ENCODE peak calls at places on chromosome 12, in five cellular contexts. One of them, this sample, is unnamed.
A peak's percentile ranks its signal among the peaks of the same experiment; 100 is the strongest.

GRCh38 chr12:32107376-32108267 is 975 bp downstream of the BICD1 start:
- DNase-seq in H1: no peak
- DNase-seq in K562: peak; percentile 18
- DNase-seq in HepG2: peak; percentile 11
- DNase-seq in GM12891: no peak
- DNase-seq in this sample: no peak

GRCh38 chr12:125129592-125130255 is 64.5 kb downstream of the AACS start:
- DNase-seq in K562: no peak
- DNase-seq in HepG2: no peak
- DNase-seq in GM12891: no peak
- DNase-seq in H1: no peak
- DNase-seq in this sample: no peak

GRCh38 chr12:124605150-124605549 is 37.7 kb upstream of the NCOR2 start:
- DNase-seq in K562: peak; percentile 77
- DNase-seq in H1: no peak
- DNase-seq in GM12891: no peak
- DNase-seq in HepG2: no peak
- DNase-seq in this sample: no peak

GRCh38 chr12:503111-503761 is 43.5 kb downstream of the B4GALNT3 start:
- DNase-seq in GM12891: no peak
- DNase-seq in K562: no peak
- DNase-seq in H1: no peak
- DNase-seq in HepG2: no peak
- DNase-seq in this sample: no peak

GRCh38 chr12:67853204-67853603 is 136.0 kb upstream of the IFNG-AS1 start:
- DNase-seq in K562: no peak
- DNase-seq in HepG2: no peak
- DNase-seq in GM12891: no peak
- DNase-seq in H1: no peak
- DNase-seq in this sample: no peak

GRCh38 chr12:4051616-4052015 is 178.4 kb upstream of the PARP11 start:
- DNase-seq in H1: no peak
- DNase-seq in GM12891: no peak
- DNase-seq in K562: no peak
- DNase-seq in HepG2: no peak
- DNase-seq in this sample: no peak

GRCh38 chr12:462936-463705 is 3.4 kb downstream of the B4GALNT3 start:
- DNase-seq in HepG2: no peak
- DNase-seq in H1: no peak
- DNase-seq in GM12891: no peak
- DNase-seq in K562: no peak
- DNase-seq in this sample: no peak

GRCh38 chr12:66453111-66453510 is 150.8 kb downstream of the HELB start:
- DNase-seq in GM12891: no peak
- DNase-seq in K562: no peak
- DNase-seq in HepG2: no peak
- DNase-seq in H1: no peak
- DNase-seq in this sample: no peak

GRCh38 chr12:68612245-68612644 is 1.5 kb downstream of the RAP1B start:
- DNase-seq in GM12891: no peak
- DNase-seq in H1: no peak
- DNase-seq in HepG2: no peak
- DNase-seq in K562: peak; percentile 58
- DNase-seq in this sample: no peak

GRCh38 chr12:28024231-28024995 is 51.9 kb upstream of the PTHLH start:
- DNase-seq in K562: no peak
- DNase-seq in HepG2: no peak
- DNase-seq in GM12891: no peak
- DNase-seq in H1: no peak
- DNase-seq in this sample: no peak

GRCh38 chr12:113528606-113529005 is 56.9 kb upstream of the LHX5 start:
- DNase-seq in H1: no peak
- DNase-seq in HepG2: no peak
- DNase-seq in GM12891: no peak
- DNase-seq in K562: no peak
- DNase-seq in this sample: no peak

GRCh38 chr12:116864371-116865160 is 16.7 kb downstream of the HRK start:
- DNase-seq in H1: no peak
- DNase-seq in K562: no peak
- DNase-seq in GM12891: no peak
- DNase-seq in HepG2: peak; percentile 46
- DNase-seq in this sample: no peak

GRCh38 chr12:22682663-22683062 is 57.7 kb downstream of the ETNK1 start:
- DNase-seq in H1: no peak
- DNase-seq in GM12891: no peak
- DNase-seq in K562: no peak
- DNase-seq in HepG2: no peak
- DNase-seq in this sample: no peak

GRCh38 chr12:124451637-124452243 is 115.7 kb downstream of the NCOR2 start:
- DNase-seq in GM12891: no peak
- DNase-seq in HepG2: no peak
- DNase-seq in K562: no peak
- DNase-seq in H1: no peak
- DNase-seq in this sample: no peak

GRCh38 chr12:84305144-84305543 is 607.5 kb downstream of the SLC6A15 start:
- DNase-seq in K562: no peak
- DNase-seq in HepG2: no peak
- DNase-seq in GM12891: no peak
- DNase-seq in H1: no peak
- DNase-seq in this sample: no peak

GRCh38 chr12:133129368-133130037 is 571 bp downstream of the ZNF891 start:
- DNase-seq in HepG2: peak; percentile 2
- DNase-seq in K562: no peak
- DNase-seq in H1: peak; percentile 39
- DNase-seq in GM12891: no peak
- DNase-seq in this sample: no peak

GRCh38 chr12:120534703-120535655 is 823 bp downstream of the RNF10 start:
- DNase-seq in GM12891: no peak
- DNase-seq in HepG2: no peak
- DNase-seq in H1: peak; percentile 78
- DNase-seq in K562: peak; percentile 62
- DNase-seq in this sample: peak; percentile 46

GRCh38 chr12:7844131-7844530 is 28.6 kb downstream of the SLC2A14 start:
- DNase-seq in K562: no peak
- DNase-seq in GM12891: no peak
- DNase-seq in HepG2: no peak
- DNase-seq in H1: no peak
- DNase-seq in this sample: no peak

GRCh38 chr12:38586652-38587219 is 270.2 kb downstream of the ALG10B start:
- DNase-seq in HepG2: no peak
- DNase-seq in H1: no peak
- DNase-seq in K562: no peak
- DNase-seq in GM12891: no peak
- DNase-seq in this sample: no peak

GRCh38 chr12:10529603-10530002 is 23.9 kb downstream of the EIF2S3B start:
- DNase-seq in K562: no peak
- DNase-seq in HepG2: no peak
- DNase-seq in GM12891: no peak
- DNase-seq in H1: no peak
- DNase-seq in this sample: no peak

GRCh38 chr12:49767333-49767732 is 26.0 kb downstream of the TMBIM6 start:
- DNase-seq in K562: no peak
- DNase-seq in H1: no peak
- DNase-seq in HepG2: no peak
- DNase-seq in GM12891: no peak
- DNase-seq in this sample: no peak

GRCh38 chr12:27176765-27177164 is 67.3 kb upstream of the STK38L start:
- DNase-seq in H1: no peak
- DNase-seq in K562: no peak
- DNase-seq in GM12891: no peak
- DNase-seq in HepG2: no peak
- DNase-seq in this sample: no peak

GRCh38 chr12:63802012-63802608 is 22.4 kb downstream of the RXYLT1 start:
- DNase-seq in H1: no peak
- DNase-seq in K562: no peak
- DNase-seq in GM12891: no peak
- DNase-seq in HepG2: no peak
- DNase-seq in this sample: no peak

GRCh38 chr12:44286336-44286735 is 450.5 kb downstream of the TMEM117 start:
- DNase-seq in GM12891: no peak
- DNase-seq in H1: no peak
- DNase-seq in K562: no peak
- DNase-seq in HepG2: no peak
- DNase-seq in this sample: no peak

GRCh38 chr12:115375188-115375991 is 691.4 kb upstream of the TBX3 start:
- DNase-seq in H1: no peak
- DNase-seq in GM12891: peak; percentile 29
- DNase-seq in HepG2: peak; percentile 28
- DNase-seq in K562: no peak
- DNase-seq in this sample: peak; percentile 31

GRCh38 chr12:57941165-57941894 is at the start of gene ATP23:
- DNase-seq in K562: peak; percentile 96
- DNase-seq in H1: peak; percentile 93
- DNase-seq in HepG2: peak; percentile 84
- DNase-seq in GM12891: peak; percentile 80
- DNase-seq in this sample: peak; percentile 83

GRCh38 chr12:13505224-13505623 is 308.7 kb downstream of the EMP1 start:
- DNase-seq in HepG2: no peak
- DNase-seq in K562: no peak
- DNase-seq in H1: no peak
- DNase-seq in GM12891: no peak
- DNase-seq in this sample: no peak

GRCh38 chr12:105523164-105524057 is 192.9 kb downstream of the C12orf75 start:
- DNase-seq in K562: no peak
- DNase-seq in GM12891: no peak
- DNase-seq in H1: no peak
- DNase-seq in HepG2: no peak
- DNase-seq in this sample: no peak

GRCh38 chr12:10159280-10159679 is 12.7 kb downstream of the OLR1 start:
- DNase-seq in H1: no peak
- DNase-seq in HepG2: no peak
- DNase-seq in GM12891: no peak
- DNase-seq in K562: no peak
- DNase-seq in this sample: no peak

GRCh38 chr12:12357697-12358476 is 1.0 kb downstream of the BORCS5 start:
- DNase-seq in K562: no peak
- DNase-seq in H1: peak; percentile 33
- DNase-seq in GM12891: no peak
- DNase-seq in HepG2: no peak
- DNase-seq in this sample: no peak

GRCh38 chr12:6533653-6534157 is 612 bp upstream of the GAPDH start:
- DNase-seq in K562: peak; percentile 51
- DNase-seq in GM12891: peak; percentile 60
- DNase-seq in H1: peak; percentile 90
- DNase-seq in HepG2: peak; percentile 86
- DNase-seq in this sample: peak; percentile 71

GRCh38 chr12:109989380-109989779 is 6.8 kb downstream of the GIT2 start:
- DNase-seq in HepG2: no peak
- DNase-seq in GM12891: no peak
- DNase-seq in K562: no peak
- DNase-seq in H1: no peak
- DNase-seq in this sample: no peak
- TF ChIP-seq POLR2A in HepG2: no peak
- TF ChIP-seq POLR2A in GM12891: no peak
- TF ChIP-seq POLR2A in K562: no peak
- TF ChIP-seq POLR2A in H1: no peak
- TF ChIP-seq POLR2A in this sample: no peak

GRCh38 chr12:20588057-20588456 is 107.1 kb upstream of the SLCO1C1 start:
- DNase-seq in HepG2: no peak
- DNase-seq in GM12891: no peak
- DNase-seq in K562: no peak
- DNase-seq in H1: no peak
- DNase-seq in this sample: no peak

DNA sequence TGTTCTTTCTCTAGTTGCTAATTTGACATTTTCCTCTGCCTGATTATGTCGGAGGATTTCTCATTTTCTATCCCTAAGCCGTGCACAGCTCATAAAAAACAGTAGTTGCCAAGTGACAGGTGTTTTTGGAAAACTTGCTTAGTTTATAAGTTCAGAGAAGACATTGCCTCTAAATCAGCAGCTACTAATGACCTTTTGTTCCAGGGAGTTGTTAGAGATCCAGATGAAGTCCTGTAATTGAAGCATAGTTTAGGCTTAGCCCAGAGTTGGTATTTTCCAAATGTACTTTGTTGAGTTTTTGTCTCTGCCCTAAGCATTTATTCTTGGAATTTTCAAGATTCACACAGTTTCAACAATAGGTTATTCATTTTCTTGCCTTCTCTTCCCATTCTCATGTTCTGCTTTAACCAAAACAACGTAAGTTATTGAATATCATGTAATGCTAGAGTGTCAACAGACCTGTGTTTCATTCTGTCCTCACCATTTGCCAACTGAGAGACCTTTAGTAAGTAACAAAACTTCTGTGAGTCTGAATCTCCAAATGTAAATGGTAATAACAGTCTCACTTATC is 110.0 kb upstream of the SLCO1C1 start:
- DNase-seq in K562: no peak
- DNase-seq in HepG2: no peak
- DNase-seq in GM12891: no peak
- DNase-seq in H1: no peak
- DNase-seq in this sample: no peak
- TF ChIP-seq TAF1 in K562: no peak
- TF ChIP-seq TAF1 in HepG2: no peak
- TF ChIP-seq TAF1 in GM12891: no peak
- TF ChIP-seq TAF1 in H1: no peak
- TF ChIP-seq TAF1 in this sample: no peak

GRCh38 chr12:75760481-75761324 is 249.3 kb upstream of the KRR1 start:
- DNase-seq in K562: no peak
- DNase-seq in HepG2: no peak
- DNase-seq in GM12891: no peak
- DNase-seq in H1: no peak
- DNase-seq in this sample: no peak

GRCh38 chr12:75766263-75767160 is 255.1 kb upstream of the KRR1 start:
- DNase-seq in HepG2: peak; percentile 97
- DNase-seq in H1: no peak
- DNase-seq in GM12891: no peak
- DNase-seq in K562: no peak
- DNase-seq in this sample: no peak

GRCh38 chr12:75767957-75768356 is 256.5 kb upstream of the KRR1 start:
- DNase-seq in K562: no peak
- DNase-seq in GM12891: no peak
- DNase-seq in H1: no peak
- DNase-seq in HepG2: no peak
- DNase-seq in this sample: no peak

GRCh38 chr12:75765170-75766059 is 254.0 kb upstream of the KRR1 start:
- DNase-seq in K562: no peak
- DNase-seq in GM12891: no peak
- DNase-seq in HepG2: no peak
- DNase-seq in H1: no peak
- DNase-seq in this sample: no peak

GRCh38 chr12:75764091-75764490 is 252.7 kb upstream of the KRR1 start:
- DNase-seq in H1: no peak
- DNase-seq in K562: no peak
- DNase-seq in GM12891: no peak
- DNase-seq in HepG2: no peak
- DNase-seq in this sample: no peak
- TF ChIP-seq POLR2AphosphoS5 in H1: no peak
- TF ChIP-seq POLR2AphosphoS5 in K562: no peak
- TF ChIP-seq POLR2AphosphoS5 in GM12891: no peak
- TF ChIP-seq POLR2AphosphoS5 in HepG2: no peak
- TF ChIP-seq POLR2AphosphoS5 in this sample: no peak

DNA sequence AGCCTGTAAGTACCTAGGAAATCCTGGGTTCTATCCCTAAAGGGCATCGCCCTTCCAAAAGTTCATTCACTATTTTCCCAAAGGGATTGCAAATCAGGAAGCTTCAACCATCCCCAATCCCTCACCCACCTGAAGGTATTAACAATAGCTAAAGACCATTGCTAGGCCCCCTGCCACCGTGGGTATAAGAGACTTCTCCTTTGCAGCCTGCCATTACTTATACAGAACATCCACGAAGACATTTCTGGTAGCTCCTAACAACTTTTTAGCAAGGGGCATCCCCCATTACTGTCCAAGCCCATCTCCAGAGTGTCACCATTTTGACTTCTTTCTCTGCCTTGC is 384 bp upstream of the SMUG1 start:
- DNase-seq in K562: no peak
- DNase-seq in GM12891: no peak
- DNase-seq in H1: no peak
- DNase-seq in HepG2: no peak
- DNase-seq in this sample: no peak
- TF ChIP-seq POLR2A in K562: no peak
- TF ChIP-seq POLR2A in GM12891: no peak
- TF ChIP-seq POLR2A in H1: no peak
- TF ChIP-seq POLR2A in HepG2: no peak
- TF ChIP-seq POLR2A in this sample: no peak

This sample was measured in GM12892.